ENCODE peak calls at places on chromosomes 6 and 20, in eight cellular contexts. One of them, this sample, is unnamed. For H3K27me3, the result is how much of the 10 kb centered on the place peaks cover.

GRCh38 chr6:51105357-51105756 is 286.7 kb downstream of the TFAP2B start:
- DNase-seq in K562: no peak
- DNase-seq in transverse colon: no peak
- DNase-seq in H1: no peak
- DNase-seq in Panc1: no peak
- DNase-seq in stomach: no peak
- DNase-seq in suprapubic skin: no peak
- DNase-seq in upper lobe of left lung: no peak
- DNase-seq in this sample: no peak

GRCh38 chr6:10276106-10276505 is 138.8 kb downstream of the TFAP2A start:
- DNase-seq in K562: no peak
- DNase-seq in transverse colon: no peak
- DNase-seq in H1: no peak
- DNase-seq in Panc1: no peak
- DNase-seq in stomach: no peak
- DNase-seq in suprapubic skin: no peak
- DNase-seq in upper lobe of left lung: no peak
- DNase-seq in this sample: no peak

GRCh38 chr6:109327502-109327901 is 54.8 kb downstream of the CD164 start:
- DNase-seq in K562: no peak
- DNase-seq in transverse colon: no peak
- DNase-seq in H1: no peak
- DNase-seq in Panc1: no peak
- DNase-seq in stomach: no peak
- DNase-seq in suprapubic skin: no peak
- DNase-seq in upper lobe of left lung: no peak
- DNase-seq in this sample: no peak

GRCh38 chr20:57071283-57071701 is 195.1 kb downstream of the BMP7 start:
- DNase-seq in K562: no peak
- DNase-seq in transverse colon: no peak
- DNase-seq in H1: no peak
- DNase-seq in Panc1: no peak
- DNase-seq in stomach: no peak
- DNase-seq in suprapubic skin: peak
- DNase-seq in upper lobe of left lung: no peak
- DNase-seq in this sample: peak

GRCh38 chr20:25477156-25477882 is 69.8 kb downstream of the GINS1 start:
- DNase-seq in K562: no peak
- DNase-seq in transverse colon: no peak
- DNase-seq in H1: no peak
- DNase-seq in Panc1: no peak
- DNase-seq in stomach: no peak
- DNase-seq in suprapubic skin: no peak
- DNase-seq in upper lobe of left lung: peak
- DNase-seq in this sample: no peak

GRCh38 chr6:166935353-166935752 is 21.0 kb downstream of the RNASET2 start:
- DNase-seq in K562: no peak
- DNase-seq in transverse colon: no peak
- DNase-seq in H1: no peak
- DNase-seq in Panc1: no peak
- DNase-seq in stomach: no peak
- DNase-seq in suprapubic skin: no peak
- DNase-seq in upper lobe of left lung: no peak
- DNase-seq in this sample: no peak

GRCh38 chr6:65259982-65260381 is 447.0 kb downstream of the EYS start:
- DNase-seq in K562: no peak
- DNase-seq in transverse colon: no peak
- DNase-seq in H1: no peak
- DNase-seq in Panc1: no peak
- DNase-seq in stomach: no peak
- DNase-seq in suprapubic skin: no peak
- DNase-seq in upper lobe of left lung: no peak
- DNase-seq in this sample: no peak

GRCh38 chr6:111625511-111626331 is 20.0 kb upstream of the TRAF3IP2 start:
- DNase-seq in K562: no peak
- DNase-seq in transverse colon: no peak
- DNase-seq in H1: no peak
- DNase-seq in Panc1: no peak
- DNase-seq in stomach: peak
- DNase-seq in suprapubic skin: peak
- DNase-seq in upper lobe of left lung: no peak
- DNase-seq in this sample: peak

GRCh38 chr20:219290-220115 is 7.6 kb upstream of the DEFB129 start:
- DNase-seq in K562: no peak
- DNase-seq in transverse colon: no peak
- DNase-seq in H1: no peak
- DNase-seq in Panc1: peak
- DNase-seq in stomach: no peak
- DNase-seq in suprapubic skin: no peak
- DNase-seq in upper lobe of left lung: no peak
- DNase-seq in this sample: no peak

GRCh38 chr6:33456156-33456555 is 1.8 kb downstream of the ZBTB9 start:
- DNase-seq in K562: no peak
- DNase-seq in transverse colon: no peak
- DNase-seq in H1: no peak
- DNase-seq in Panc1: no peak
- DNase-seq in stomach: no peak
- DNase-seq in suprapubic skin: no peak
- DNase-seq in upper lobe of left lung: no peak
- DNase-seq in this sample: no peak

GRCh38 chr6:72580281-72580940 is 41.5 kb upstream of the KCNQ5 start:
- DNase-seq in K562: peak
- DNase-seq in transverse colon: no peak
- DNase-seq in H1: peak
- DNase-seq in Panc1: peak
- DNase-seq in stomach: no peak
- DNase-seq in suprapubic skin: no peak
- DNase-seq in upper lobe of left lung: no peak
- DNase-seq in this sample: no peak

GRCh38 chr6:16243055-16243454 is 4.7 kb downstream of the GMPR start:
- DNase-seq in K562: no peak
- DNase-seq in transverse colon: no peak
- DNase-seq in H1: no peak
- DNase-seq in Panc1: no peak
- DNase-seq in stomach: peak
- DNase-seq in suprapubic skin: no peak
- DNase-seq in upper lobe of left lung: no peak
- DNase-seq in this sample: no peak

GRCh38 chr6:74646461-74646860 is 559.4 kb downstream of the COL12A1 start:
- DNase-seq in K562: no peak
- DNase-seq in transverse colon: no peak
- DNase-seq in H1: no peak
- DNase-seq in Panc1: no peak
- DNase-seq in stomach: no peak
- DNase-seq in suprapubic skin: no peak
- DNase-seq in upper lobe of left lung: no peak
- DNase-seq in this sample: no peak

GRCh38 chr6:44176935-44177509 is 18.4 kb downstream of the CAPN11 start:
- DNase-seq in K562: no peak
- DNase-seq in transverse colon: no peak
- DNase-seq in H1: no peak
- DNase-seq in Panc1: no peak
- DNase-seq in stomach: no peak
- DNase-seq in suprapubic skin: no peak
- DNase-seq in upper lobe of left lung: no peak
- DNase-seq in this sample: no peak

GRCh38 chr6:150409576-150410066 is 40.8 kb downstream of the IYD start:
- DNase-seq in K562: no peak
- DNase-seq in transverse colon: peak
- DNase-seq in H1: no peak
- DNase-seq in Panc1: no peak
- DNase-seq in stomach: peak
- DNase-seq in suprapubic skin: no peak
- DNase-seq in upper lobe of left lung: no peak
- DNase-seq in this sample: no peak

GRCh38 chr6:34658605-34659218 is 37.9 kb downstream of the ILRUN start:
- DNase-seq in K562: no peak
- DNase-seq in transverse colon: no peak
- DNase-seq in H1: no peak
- DNase-seq in Panc1: no peak
- DNase-seq in stomach: peak
- DNase-seq in suprapubic skin: no peak
- DNase-seq in upper lobe of left lung: no peak
- DNase-seq in this sample: no peak

DNA sequence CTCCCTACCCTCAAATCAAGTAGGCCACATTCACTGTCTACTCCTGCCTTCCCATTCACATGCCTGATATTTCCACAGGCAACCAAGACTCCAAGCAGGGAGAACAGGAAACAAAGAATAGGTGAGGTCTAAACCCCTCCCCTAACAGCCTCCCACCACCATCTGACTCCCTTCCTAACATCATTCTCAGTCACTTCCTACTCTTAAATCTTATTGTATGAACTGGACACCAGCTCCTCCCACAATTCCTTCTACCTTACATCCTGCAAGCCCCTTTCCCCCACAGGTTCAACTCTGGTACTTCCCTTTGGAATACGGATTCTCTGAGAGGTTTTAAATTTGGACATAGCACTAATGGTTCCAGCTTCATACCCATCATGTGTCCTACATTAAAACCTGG is 944 bp upstream of the C6orf136 start:
- DNase-seq in K562: no peak
- DNase-seq in transverse colon: no peak
- DNase-seq in H1: no peak
- DNase-seq in Panc1: no peak
- DNase-seq in stomach: no peak
- DNase-seq in suprapubic skin: no peak
- DNase-seq in upper lobe of left lung: no peak
- DNase-seq in this sample: no peak
- H3K4me3 ChIP-seq in K562: peak
- H3K4me3 ChIP-seq in transverse colon: peak
- H3K4me3 ChIP-seq in H1: no peak
- H3K4me3 ChIP-seq in Panc1: no peak
- H3K4me3 ChIP-seq in stomach: no peak
- H3K4me3 ChIP-seq in suprapubic skin: no peak
- H3K4me3 ChIP-seq in upper lobe of left lung: no peak
- H3K4me3 ChIP-seq in this sample: no peak

DNA sequence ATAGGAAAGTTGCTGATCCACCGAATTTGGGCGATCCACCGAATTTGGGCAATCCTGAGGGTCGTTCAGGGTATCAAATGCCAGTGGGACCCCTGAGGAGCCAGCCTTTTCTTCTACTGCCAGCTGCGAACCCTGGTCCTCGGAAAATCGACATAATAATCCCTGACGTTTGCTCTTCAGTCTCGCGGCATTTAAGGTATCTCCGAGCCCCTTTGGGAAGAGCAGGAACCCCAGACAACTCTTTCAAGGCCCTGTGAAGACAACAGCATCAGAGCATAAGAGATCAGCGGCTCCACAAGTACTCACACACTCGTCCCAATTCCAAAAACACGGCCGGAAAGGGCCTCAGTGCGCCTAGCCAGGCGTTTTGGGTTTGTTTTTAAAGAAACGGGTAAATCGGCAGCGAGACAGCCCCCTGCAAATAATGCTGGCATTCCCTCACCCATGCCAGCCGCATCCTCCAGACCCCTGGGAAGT is 998 bp downstream of the SIM1 start:
- DNase-seq in K562: no peak
- DNase-seq in transverse colon: no peak
- DNase-seq in H1: no peak
- DNase-seq in Panc1: no peak
- DNase-seq in stomach: no peak
- DNase-seq in suprapubic skin: no peak
- DNase-seq in upper lobe of left lung: no peak
- DNase-seq in this sample: no peak
- H3K27me3 ChIP-seq in K562: half or more
- H3K27me3 ChIP-seq in transverse colon: half or more
- H3K27me3 ChIP-seq in H1: half or more
- H3K27me3 ChIP-seq in Panc1: under half
- H3K27me3 ChIP-seq in stomach: half or more
- H3K27me3 ChIP-seq in suprapubic skin: half or more
- H3K27me3 ChIP-seq in upper lobe of left lung: half or more
- H3K27me3 ChIP-seq in this sample: half or more

DNA sequence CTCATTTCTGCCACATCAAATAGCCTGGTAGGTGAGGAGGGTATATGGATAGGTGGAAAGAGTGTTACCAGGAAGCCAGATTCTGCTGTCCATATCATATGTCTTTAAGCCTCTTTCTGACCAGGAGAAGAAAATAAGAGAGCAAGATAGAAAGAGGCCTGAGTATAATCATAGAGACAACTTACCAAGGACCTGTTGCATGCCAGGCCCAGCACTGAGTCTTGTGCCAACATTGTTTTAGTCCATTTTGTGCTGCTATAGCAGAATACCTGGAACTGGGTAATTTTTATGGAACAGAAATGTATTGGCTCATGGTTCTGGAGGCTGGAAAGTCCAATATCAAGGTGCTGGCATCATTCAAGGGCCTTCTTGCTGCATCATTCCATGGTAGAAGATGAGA is 7.3 kb upstream of the ADA start:
- DNase-seq in K562: no peak
- DNase-seq in transverse colon: no peak
- DNase-seq in H1: no peak
- DNase-seq in Panc1: no peak
- DNase-seq in stomach: no peak
- DNase-seq in suprapubic skin: no peak
- DNase-seq in upper lobe of left lung: no peak
- DNase-seq in this sample: no peak
- TF ChIP-seq POLR2AphosphoS5 in K562: no peak
- TF ChIP-seq POLR2AphosphoS5 in transverse colon: no peak
- TF ChIP-seq POLR2AphosphoS5 in H1: no peak
- TF ChIP-seq POLR2AphosphoS5 in Panc1: no peak
- TF ChIP-seq POLR2AphosphoS5 in stomach: no peak
- TF ChIP-seq POLR2AphosphoS5 in suprapubic skin: no peak
- TF ChIP-seq POLR2AphosphoS5 in upper lobe of left lung: no peak
- TF ChIP-seq POLR2AphosphoS5 in this sample: no peak

GRCh38 chr20:44983095-44983674 is 16.9 kb downstream of the STK4 start:
- DNase-seq in K562: no peak
- DNase-seq in transverse colon: no peak
- DNase-seq in H1: no peak
- DNase-seq in Panc1: no peak
- DNase-seq in stomach: no peak
- DNase-seq in suprapubic skin: no peak
- DNase-seq in upper lobe of left lung: no peak
- DNase-seq in this sample: no peak

GRCh38 chr20:44976698-44977097 is 10.4 kb downstream of the STK4 start:
- DNase-seq in K562: no peak
- DNase-seq in transverse colon: no peak
- DNase-seq in H1: no peak
- DNase-seq in Panc1: no peak
- DNase-seq in stomach: no peak
- DNase-seq in suprapubic skin: no peak
- DNase-seq in upper lobe of left lung: no peak
- DNase-seq in this sample: no peak

GRCh38 chr20:44981736-44982406 is 15.6 kb downstream of the STK4 start:
- DNase-seq in K562: no peak
- DNase-seq in transverse colon: no peak
- DNase-seq in H1: no peak
- DNase-seq in Panc1: no peak
- DNase-seq in stomach: no peak
- DNase-seq in suprapubic skin: no peak
- DNase-seq in upper lobe of left lung: no peak
- DNase-seq in this sample: no peak

DNA sequence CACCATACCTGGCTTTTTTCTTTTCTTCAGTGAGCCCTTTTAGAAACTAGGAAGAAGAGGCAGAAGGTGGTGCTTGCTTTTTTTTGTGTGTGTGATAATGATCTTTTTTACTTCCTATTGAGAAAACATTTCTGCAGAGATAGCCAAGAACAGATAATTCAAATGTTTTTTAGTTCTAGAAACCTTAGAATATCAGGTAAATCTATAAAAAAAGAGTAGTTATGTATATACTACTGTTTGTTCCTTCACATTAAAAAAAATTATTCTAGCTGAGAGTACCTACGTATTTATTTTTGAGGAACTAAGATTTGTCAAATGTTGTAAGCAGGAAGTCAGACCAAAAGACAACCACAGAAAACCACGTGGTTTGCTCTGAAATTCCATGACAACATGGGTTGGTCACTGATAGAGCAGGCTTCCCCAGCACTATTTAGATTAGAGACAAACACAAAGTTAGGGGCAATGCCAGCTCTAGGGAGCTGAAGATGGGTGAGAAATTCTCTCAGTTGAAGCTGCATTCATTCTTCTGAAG is 12.8 kb downstream of the STK4 start:
- DNase-seq in K562: no peak
- DNase-seq in transverse colon: peak
- DNase-seq in H1: no peak
- DNase-seq in Panc1: no peak
- DNase-seq in stomach: no peak
- DNase-seq in suprapubic skin: no peak
- DNase-seq in upper lobe of left lung: no peak
- DNase-seq in this sample: no peak
- H3K4me3 ChIP-seq in K562: no peak
- H3K4me3 ChIP-seq in transverse colon: no peak
- H3K4me3 ChIP-seq in H1: no peak
- H3K4me3 ChIP-seq in Panc1: no peak
- H3K4me3 ChIP-seq in stomach: no peak
- H3K4me3 ChIP-seq in suprapubic skin: no peak
- H3K4me3 ChIP-seq in upper lobe of left lung: peak
- H3K4me3 ChIP-seq in this sample: no peak

This sample was measured in sigmoid colon.